ENCODE peak calls at places on chromosomes 1 and 21, in eight cellular contexts. One of them, this sample, is unnamed.

GRCh38 chr1:7388141-7388487 is 383.0 kb upstream of the VAMP3 start:
- DNase-seq in NCI-H2029: no peak
- DNase-seq in cardiac fibroblast: no peak
- DNase-seq in coronary artery: peak
- DNase-seq in anterior cingulate cortex: no peak
- DNase-seq in GM20000: no peak
- DNase-seq in myocyte: peak
- DNase-seq in RCC 7860: no peak
- DNase-seq in this sample: no peak

GRCh38 chr1:19309123-19309813 is 2.7 kb downstream of the AKR7A2 start:
- DNase-seq in GM20000: no peak
- DNase-seq in myocyte: no peak
- DNase-seq in coronary artery: no peak
- DNase-seq in anterior cingulate cortex: no peak
- DNase-seq in NCI-H2029: no peak
- DNase-seq in cardiac fibroblast: peak
- DNase-seq in RCC 7860: peak
- DNase-seq in this sample: no peak

GRCh38 chr1:59990470-59990869 is 63.9 kb upstream of the CYP2J2 start:
- DNase-seq in anterior cingulate cortex: no peak
- DNase-seq in RCC 7860: no peak
- DNase-seq in GM20000: no peak
- DNase-seq in myocyte: no peak
- DNase-seq in coronary artery: no peak
- DNase-seq in NCI-H2029: no peak
- DNase-seq in cardiac fibroblast: no peak
- DNase-seq in this sample: no peak

GRCh38 chr1:46180082-46180616 is 3.9 kb upstream of the P3R3URF start:
- DNase-seq in anterior cingulate cortex: no peak
- DNase-seq in GM20000: no peak
- DNase-seq in RCC 7860: peak
- DNase-seq in myocyte: peak
- DNase-seq in coronary artery: no peak
- DNase-seq in cardiac fibroblast: no peak
- DNase-seq in NCI-H2029: peak
- DNase-seq in this sample: no peak

GRCh38 chr1:99749504-99749903 is 16.9 kb downstream of the FRRS1 start:
- DNase-seq in RCC 7860: no peak
- DNase-seq in myocyte: no peak
- DNase-seq in cardiac fibroblast: no peak
- DNase-seq in NCI-H2029: no peak
- DNase-seq in coronary artery: no peak
- DNase-seq in GM20000: no peak
- DNase-seq in anterior cingulate cortex: no peak
- DNase-seq in this sample: no peak

GRCh38 chr1:60281360-60281932 is 207.9 kb upstream of the C1orf87 start:
- DNase-seq in cardiac fibroblast: peak
- DNase-seq in GM20000: peak
- DNase-seq in anterior cingulate cortex: peak
- DNase-seq in RCC 7860: peak
- DNase-seq in myocyte: peak
- DNase-seq in coronary artery: peak
- DNase-seq in NCI-H2029: peak
- DNase-seq in this sample: no peak

GRCh38 chr1:152167835-152168534 is 9.0 kb upstream of the RPTN start:
- DNase-seq in coronary artery: no peak
- DNase-seq in myocyte: peak
- DNase-seq in cardiac fibroblast: peak
- DNase-seq in anterior cingulate cortex: no peak
- DNase-seq in NCI-H2029: no peak
- DNase-seq in GM20000: no peak
- DNase-seq in RCC 7860: peak
- DNase-seq in this sample: no peak

GRCh38 chr1:153849487-153850185 is 73.1 kb downstream of the GATAD2B start:
- DNase-seq in cardiac fibroblast: no peak
- DNase-seq in RCC 7860: no peak
- DNase-seq in coronary artery: no peak
- DNase-seq in myocyte: no peak
- DNase-seq in GM20000: peak
- DNase-seq in NCI-H2029: no peak
- DNase-seq in anterior cingulate cortex: no peak
- DNase-seq in this sample: no peak

GRCh38 chr1:85576642-85577420 is 3.7 kb upstream of the CCN1 start:
- DNase-seq in cardiac fibroblast: peak
- DNase-seq in coronary artery: peak
- DNase-seq in anterior cingulate cortex: peak
- DNase-seq in RCC 7860: peak
- DNase-seq in myocyte: peak
- DNase-seq in GM20000: peak
- DNase-seq in NCI-H2029: peak
- DNase-seq in this sample: no peak

GRCh38 chr1:32954183-32954582 is 10.4 kb downstream of the RNF19B start:
- DNase-seq in RCC 7860: peak
- DNase-seq in anterior cingulate cortex: no peak
- DNase-seq in GM20000: no peak
- DNase-seq in NCI-H2029: no peak
- DNase-seq in myocyte: no peak
- DNase-seq in coronary artery: no peak
- DNase-seq in cardiac fibroblast: peak
- DNase-seq in this sample: no peak

GRCh38 chr1:209094384-209094783 is 489.1 kb upstream of the CAMK1G start:
- DNase-seq in coronary artery: no peak
- DNase-seq in anterior cingulate cortex: no peak
- DNase-seq in NCI-H2029: no peak
- DNase-seq in cardiac fibroblast: no peak
- DNase-seq in myocyte: no peak
- DNase-seq in GM20000: no peak
- DNase-seq in RCC 7860: no peak
- DNase-seq in this sample: no peak

GRCh38 chr1:61531725-61532124 is 193.2 kb downstream of the TM2D1 start:
- DNase-seq in NCI-H2029: no peak
- DNase-seq in coronary artery: no peak
- DNase-seq in cardiac fibroblast: no peak
- DNase-seq in anterior cingulate cortex: no peak
- DNase-seq in GM20000: no peak
- DNase-seq in myocyte: no peak
- DNase-seq in RCC 7860: no peak
- DNase-seq in this sample: no peak

GRCh38 chr1:170126691-170127090 is 19.1 kb upstream of the NTMT2 start:
- DNase-seq in myocyte: peak
- DNase-seq in NCI-H2029: no peak
- DNase-seq in cardiac fibroblast: peak
- DNase-seq in RCC 7860: peak
- DNase-seq in GM20000: peak
- DNase-seq in anterior cingulate cortex: no peak
- DNase-seq in coronary artery: no peak
- DNase-seq in this sample: peak

GRCh38 chr1:58580186-58580585 is 3.1 kb upstream of the TACSTD2 start:
- DNase-seq in myocyte: peak
- DNase-seq in NCI-H2029: no peak
- DNase-seq in RCC 7860: no peak
- DNase-seq in coronary artery: no peak
- DNase-seq in anterior cingulate cortex: no peak
- DNase-seq in cardiac fibroblast: no peak
- DNase-seq in GM20000: no peak
- DNase-seq in this sample: no peak

GRCh38 chr21:43916691-43917514 is 51.9 kb downstream of the AGPAT3 start:
- DNase-seq in GM20000: peak
- DNase-seq in anterior cingulate cortex: no peak
- DNase-seq in RCC 7860: no peak
- DNase-seq in coronary artery: no peak
- DNase-seq in myocyte: no peak
- DNase-seq in NCI-H2029: no peak
- DNase-seq in cardiac fibroblast: no peak
- DNase-seq in this sample: no peak

GRCh38 chr1:55048453-55049270 is 9.3 kb downstream of the PCSK9 start:
- DNase-seq in myocyte: peak
- DNase-seq in cardiac fibroblast: no peak
- DNase-seq in RCC 7860: no peak
- DNase-seq in anterior cingulate cortex: no peak
- DNase-seq in GM20000: no peak
- DNase-seq in coronary artery: no peak
- DNase-seq in NCI-H2029: no peak
- DNase-seq in this sample: no peak

GRCh38 chr1:109255673-109256072 is 6.3 kb downstream of the CELSR2 start:
- DNase-seq in RCC 7860: no peak
- DNase-seq in NCI-H2029: no peak
- DNase-seq in GM20000: no peak
- DNase-seq in coronary artery: peak
- DNase-seq in cardiac fibroblast: no peak
- DNase-seq in myocyte: no peak
- DNase-seq in anterior cingulate cortex: no peak
- DNase-seq in this sample: no peak

GRCh38 chr1:11475718-11476117 is 3.2 kb upstream of the DISP3 start:
- DNase-seq in coronary artery: no peak
- DNase-seq in myocyte: no peak
- DNase-seq in anterior cingulate cortex: no peak
- DNase-seq in NCI-H2029: no peak
- DNase-seq in cardiac fibroblast: no peak
- DNase-seq in GM20000: no peak
- DNase-seq in RCC 7860: no peak
- DNase-seq in this sample: no peak

GRCh38 chr1:35475356-35475755 is 81.8 kb downstream of the KIAA0319L start:
- DNase-seq in myocyte: peak
- DNase-seq in RCC 7860: no peak
- DNase-seq in GM20000: no peak
- DNase-seq in NCI-H2029: no peak
- DNase-seq in cardiac fibroblast: no peak
- DNase-seq in anterior cingulate cortex: no peak
- DNase-seq in coronary artery: no peak
- DNase-seq in this sample: no peak